ENCODE peak calls at places on chromosome 22, in eight cellular contexts. One of them, this sample, is unnamed.

GRCh38 chr22:39383841-39384625 is 15.5 kb upstream of the TAB1 start:
- DNase-seq in hepatocyte: no peak
- DNase-seq in HCT116: no peak
- DNase-seq in GM23338: no peak
- DNase-seq in GM23248: peak; percentile 43
- DNase-seq in SK-N-SH: no peak
- DNase-seq in OCI-LY7: no peak
- DNase-seq in PC-3: no peak
- DNase-seq in this sample: no peak

GRCh38 chr22:22752556-22753477 is 108.4 kb downstream of the GGTLC2 start:
- DNase-seq in hepatocyte: peak; percentile 50
- DNase-seq in HCT116: no peak
- DNase-seq in GM23338: no peak
- DNase-seq in GM23248: peak; percentile 83
- DNase-seq in SK-N-SH: no peak
- DNase-seq in OCI-LY7: peak; percentile 68
- DNase-seq in PC-3: peak; percentile 4
- DNase-seq in this sample: peak; percentile 45

GRCh38 chr22:35627267-35628041 is 10.3 kb upstream of the MB start:
- DNase-seq in hepatocyte: peak; percentile 92
- DNase-seq in HCT116: peak; percentile 69
- DNase-seq in GM23338: peak; percentile 85
- DNase-seq in GM23248: peak; percentile 89
- DNase-seq in SK-N-SH: peak; percentile 68
- DNase-seq in OCI-LY7: peak; percentile 83
- DNase-seq in PC-3: peak; percentile 79
- DNase-seq in this sample: peak; percentile 77

GRCh38 chr22:24095816-24096215 is 84.7 kb downstream of the CABIN1 start:
- DNase-seq in hepatocyte: no peak
- DNase-seq in HCT116: no peak
- DNase-seq in GM23338: no peak
- DNase-seq in GM23248: no peak
- DNase-seq in SK-N-SH: no peak
- DNase-seq in OCI-LY7: no peak
- DNase-seq in PC-3: no peak
- DNase-seq in this sample: no peak

GRCh38 chr22:22673099-22673498 is 28.7 kb downstream of the GGTLC2 start:
- DNase-seq in hepatocyte: no peak
- DNase-seq in HCT116: no peak
- DNase-seq in GM23338: no peak
- DNase-seq in GM23248: no peak
- DNase-seq in SK-N-SH: no peak
- DNase-seq in OCI-LY7: no peak
- DNase-seq in PC-3: no peak
- DNase-seq in this sample: no peak

GRCh38 chr22:17199131-17199731 is 20.0 kb downstream of the ADA2 start:
- DNase-seq in hepatocyte: peak; percentile 85
- DNase-seq in HCT116: no peak
- DNase-seq in GM23338: peak; percentile 96
- DNase-seq in GM23248: peak; percentile 77
- DNase-seq in SK-N-SH: peak; percentile 77
- DNase-seq in OCI-LY7: no peak
- DNase-seq in PC-3: no peak
- DNase-seq in this sample: no peak

GRCh38 chr22:22881116-22882032 is 6.2 kb upstream of the IGLL5 start:
- DNase-seq in hepatocyte: no peak
- DNase-seq in HCT116: no peak
- DNase-seq in GM23338: no peak
- DNase-seq in GM23248: no peak
- DNase-seq in SK-N-SH: peak; percentile 79
- DNase-seq in OCI-LY7: peak; percentile 66
- DNase-seq in PC-3: no peak
- DNase-seq in this sample: peak; percentile 39

GRCh38 chr22:25327018-25327755 is 107.7 kb downstream of the CRYBB2 start:
- DNase-seq in hepatocyte: no peak
- DNase-seq in HCT116: no peak
- DNase-seq in GM23338: no peak
- DNase-seq in GM23248: no peak
- DNase-seq in SK-N-SH: no peak
- DNase-seq in OCI-LY7: no peak
- DNase-seq in PC-3: no peak
- DNase-seq in this sample: no peak

GRCh38 chr22:44363214-44363979 is 50.6 kb upstream of the SHISAL1 start:
- DNase-seq in hepatocyte: peak; percentile 76
- DNase-seq in HCT116: no peak
- DNase-seq in GM23338: no peak
- DNase-seq in GM23248: peak; percentile 98
- DNase-seq in SK-N-SH: peak; percentile 85
- DNase-seq in OCI-LY7: no peak
- DNase-seq in PC-3: peak; percentile 93
- DNase-seq in this sample: no peak

GRCh38 chr22:41943661-41944209 is 3.2 kb downstream of the CENPM start:
- DNase-seq in hepatocyte: no peak
- DNase-seq in HCT116: no peak
- DNase-seq in GM23338: peak; percentile 61
- DNase-seq in GM23248: peak; percentile 69
- DNase-seq in SK-N-SH: no peak
- DNase-seq in OCI-LY7: no peak
- DNase-seq in PC-3: peak; percentile 21
- DNase-seq in this sample: no peak

GRCh38 chr22:29044657-29045176 is 16.9 kb downstream of the C22orf31 start:
- DNase-seq in hepatocyte: peak; percentile 28
- DNase-seq in HCT116: no peak
- DNase-seq in GM23338: no peak
- DNase-seq in GM23248: peak; percentile 91
- DNase-seq in SK-N-SH: no peak
- DNase-seq in OCI-LY7: no peak
- DNase-seq in PC-3: no peak
- DNase-seq in this sample: no peak

GRCh38 chr22:36356708-36357694 is 30.8 kb downstream of the MYH9 start:
- DNase-seq in hepatocyte: no peak
- DNase-seq in HCT116: no peak
- DNase-seq in GM23338: no peak
- DNase-seq in GM23248: no peak
- DNase-seq in SK-N-SH: no peak
- DNase-seq in OCI-LY7: no peak
- DNase-seq in PC-3: peak; percentile 56
- DNase-seq in this sample: no peak

GRCh38 chr22:26952654-26953379 is 295.4 kb downstream of the MIAT start:
- DNase-seq in hepatocyte: no peak
- DNase-seq in HCT116: no peak
- DNase-seq in GM23338: peak; percentile 55
- DNase-seq in GM23248: no peak
- DNase-seq in SK-N-SH: peak; percentile 72
- DNase-seq in OCI-LY7: no peak
- DNase-seq in PC-3: no peak
- DNase-seq in this sample: no peak

GRCh38 chr22:48498526-48499331 is 1328.9 kb downstream of the BRD1 start:
- DNase-seq in hepatocyte: no peak
- DNase-seq in HCT116: no peak
- DNase-seq in GM23338: no peak
- DNase-seq in GM23248: no peak
- DNase-seq in SK-N-SH: no peak
- DNase-seq in OCI-LY7: no peak
- DNase-seq in PC-3: no peak
- DNase-seq in this sample: no peak

DNA sequence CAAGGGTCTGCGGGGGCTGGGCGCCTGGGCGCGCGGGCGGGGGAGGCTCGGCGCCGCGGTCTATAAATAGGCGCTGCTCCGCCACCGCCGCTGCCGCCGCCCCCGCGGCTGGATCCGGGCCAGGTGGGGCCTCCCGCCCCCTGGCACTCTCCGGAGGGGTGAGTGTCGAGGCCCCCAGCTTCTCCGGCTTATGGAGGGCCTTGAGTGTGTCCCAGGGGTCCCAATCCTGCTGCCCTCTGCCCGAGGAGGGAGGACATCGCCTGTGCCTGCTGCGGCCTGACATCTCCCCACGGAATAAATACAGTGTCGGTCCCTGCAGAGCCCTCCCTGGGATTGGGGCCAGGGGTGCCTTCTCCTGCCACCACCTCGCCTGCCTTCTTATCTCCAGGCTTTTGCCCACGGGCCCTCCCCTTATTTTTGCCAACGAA is 4.3 kb upstream of the GP1BB start:
- DNase-seq in hepatocyte: no peak
- DNase-seq in HCT116: no peak
- DNase-seq in GM23338: no peak
- DNase-seq in GM23248: no peak
- DNase-seq in SK-N-SH: no peak
- DNase-seq in OCI-LY7: no peak
- DNase-seq in PC-3: no peak
- DNase-seq in this sample: no peak
- H3K27ac ChIP-seq in hepatocyte: no peak overlapping the region
- H3K27ac ChIP-seq in HCT116: no peak overlapping the region
- H3K27ac ChIP-seq in GM23338: no peak overlapping the region
- H3K27ac ChIP-seq in GM23248: no peak overlapping the region
- H3K27ac ChIP-seq in SK-N-SH: no peak overlapping the region
- H3K27ac ChIP-seq in OCI-LY7: no peak overlapping the region
- H3K27ac ChIP-seq in PC-3: no peak overlapping the region
- H3K27ac ChIP-seq in this sample: no peak overlapping the region

GRCh38 chr22:49827307-49827852 is 293 bp downstream of the BRD1 start:
- DNase-seq in hepatocyte: peak; percentile 52
- DNase-seq in HCT116: no peak
- DNase-seq in GM23338: no peak
- DNase-seq in GM23248: peak; percentile 69
- DNase-seq in SK-N-SH: peak; percentile 77
- DNase-seq in OCI-LY7: no peak
- DNase-seq in PC-3: no peak
- DNase-seq in this sample: peak; percentile 11
- TF ChIP-seq EZH2phosphoT487 in hepatocyte: no peak
- TF ChIP-seq EZH2phosphoT487 in HCT116: no peak
- TF ChIP-seq EZH2phosphoT487 in GM23338: no peak
- TF ChIP-seq EZH2phosphoT487 in GM23248: no peak
- TF ChIP-seq EZH2phosphoT487 in SK-N-SH: no peak
- TF ChIP-seq EZH2phosphoT487 in OCI-LY7: no peak
- TF ChIP-seq EZH2phosphoT487 in PC-3: no peak
- TF ChIP-seq EZH2phosphoT487 in this sample: no peak

GRCh38 chr22:46620588-46621242 is 529 bp downstream of the GRAMD4 start:
- DNase-seq in hepatocyte: no peak
- DNase-seq in HCT116: no peak
- DNase-seq in GM23338: peak; percentile 0
- DNase-seq in GM23248: no peak
- DNase-seq in SK-N-SH: no peak
- DNase-seq in OCI-LY7: no peak
- DNase-seq in PC-3: no peak
- DNase-seq in this sample: no peak

GRCh38 chr22:46619240-46619829 is 851 bp upstream of the GRAMD4 start:
- DNase-seq in hepatocyte: no peak
- DNase-seq in HCT116: no peak
- DNase-seq in GM23338: no peak
- DNase-seq in GM23248: no peak
- DNase-seq in SK-N-SH: no peak
- DNase-seq in OCI-LY7: no peak
- DNase-seq in PC-3: no peak
- DNase-seq in this sample: no peak

GRCh38 chr22:46618104-46618647 is 2.0 kb upstream of the GRAMD4 start:
- DNase-seq in hepatocyte: no peak
- DNase-seq in HCT116: no peak
- DNase-seq in GM23338: no peak
- DNase-seq in GM23248: no peak
- DNase-seq in SK-N-SH: no peak
- DNase-seq in OCI-LY7: no peak
- DNase-seq in PC-3: no peak
- DNase-seq in this sample: no peak

GRCh38 chr22:46618667-46619066 is 1.5 kb upstream of the GRAMD4 start:
- DNase-seq in hepatocyte: no peak
- DNase-seq in HCT116: no peak
- DNase-seq in GM23338: no peak
- DNase-seq in GM23248: no peak
- DNase-seq in SK-N-SH: no peak
- DNase-seq in OCI-LY7: no peak
- DNase-seq in PC-3: no peak
- DNase-seq in this sample: no peak

DNA sequence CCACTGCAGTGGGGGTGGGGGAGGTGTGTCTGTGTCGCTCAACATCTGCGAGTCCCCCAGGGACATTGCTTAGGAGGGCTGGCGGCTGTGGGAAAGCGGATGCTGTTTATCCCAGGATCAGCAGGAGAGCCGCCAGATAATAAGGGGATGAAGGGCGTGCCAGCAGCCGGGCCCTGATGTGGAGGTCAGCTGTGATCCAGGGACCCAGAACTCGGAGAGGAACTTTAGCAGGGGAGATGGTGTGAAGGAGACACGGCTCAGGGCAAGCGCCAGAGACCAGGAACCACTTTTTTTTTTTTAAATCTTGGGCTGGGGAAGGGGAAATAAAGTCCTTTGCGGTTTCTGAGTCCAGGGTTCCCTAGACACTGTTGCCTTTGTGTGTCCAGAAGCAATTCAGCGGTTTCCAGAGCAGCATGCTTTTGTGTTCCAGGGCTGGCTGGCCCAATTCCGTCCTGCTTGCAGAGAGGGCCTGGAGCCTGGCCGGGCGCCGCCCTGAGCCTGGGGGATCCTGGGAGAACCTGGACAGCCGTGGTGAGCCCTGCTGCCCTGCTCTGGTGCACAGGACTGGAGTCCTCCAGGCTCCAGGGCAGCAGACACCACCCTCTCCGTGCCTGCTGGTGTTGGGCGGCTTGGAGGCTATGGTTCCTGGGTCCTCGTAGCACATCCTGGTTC is at the start of gene GRAMD4:
- DNase-seq in hepatocyte: no peak
- DNase-seq in HCT116: no peak
- DNase-seq in GM23338: no peak
- DNase-seq in GM23248: peak; percentile 11
- DNase-seq in SK-N-SH: peak; percentile 95
- DNase-seq in OCI-LY7: no peak
- DNase-seq in PC-3: no peak
- DNase-seq in this sample: no peak
- H3K27ac ChIP-seq in hepatocyte: no peak within 1 kb of the TSS
- H3K27ac ChIP-seq in HCT116: no peak within 1 kb of the TSS
- H3K27ac ChIP-seq in GM23338: no peak within 1 kb of the TSS
- H3K27ac ChIP-seq in GM23248: no peak within 1 kb of the TSS
- H3K27ac ChIP-seq in SK-N-SH: peak within 1 kb of the TSS; percentile 96
- H3K27ac ChIP-seq in OCI-LY7: no peak within 1 kb of the TSS
- H3K27ac ChIP-seq in PC-3: no peak within 1 kb of the TSS
- H3K27ac ChIP-seq in this sample: no peak within 1 kb of the TSS

GRCh38 chr22:43110444-43110926 is at the start of gene BIK:
- DNase-seq in hepatocyte: peak; percentile 68
- DNase-seq in HCT116: no peak
- DNase-seq in GM23338: peak; percentile 92
- DNase-seq in GM23248: peak; percentile 44
- DNase-seq in SK-N-SH: peak; percentile 74
- DNase-seq in OCI-LY7: peak; percentile 94
- DNase-seq in PC-3: peak; percentile 44
- DNase-seq in this sample: peak; percentile 61

GRCh38 chr22:43113516-43114251 is 3.1 kb downstream of the BIK start:
- DNase-seq in hepatocyte: no peak
- DNase-seq in HCT116: no peak
- DNase-seq in GM23338: no peak
- DNase-seq in GM23248: no peak
- DNase-seq in SK-N-SH: no peak
- DNase-seq in OCI-LY7: peak; percentile 60
- DNase-seq in PC-3: peak; percentile 51
- DNase-seq in this sample: no peak

GRCh38 chr22:43109921-43110443 is 568 bp upstream of the BIK start:
- DNase-seq in hepatocyte: no peak
- DNase-seq in HCT116: no peak
- DNase-seq in GM23338: peak; percentile 55
- DNase-seq in GM23248: peak; percentile 20
- DNase-seq in SK-N-SH: no peak
- DNase-seq in OCI-LY7: no peak
- DNase-seq in PC-3: no peak
- DNase-seq in this sample: no peak

GRCh38 chr22:43109511-43109910 is 1.0 kb upstream of the BIK start:
- DNase-seq in hepatocyte: no peak
- DNase-seq in HCT116: no peak
- DNase-seq in GM23338: peak; percentile 58
- DNase-seq in GM23248: no peak
- DNase-seq in SK-N-SH: no peak
- DNase-seq in OCI-LY7: no peak
- DNase-seq in PC-3: no peak
- DNase-seq in this sample: no peak

GRCh38 chr22:43110927-43111623 is 525 bp downstream of the BIK start:
- DNase-seq in hepatocyte: peak; percentile 69
- DNase-seq in HCT116: no peak
- DNase-seq in GM23338: peak; percentile 64
- DNase-seq in GM23248: peak; percentile 11
- DNase-seq in SK-N-SH: peak; percentile 46
- DNase-seq in OCI-LY7: peak; percentile 89
- DNase-seq in PC-3: peak; percentile 35
- DNase-seq in this sample: peak; percentile 34
- TF ChIP-seq EZH2phosphoT487 in hepatocyte: no peak
- TF ChIP-seq EZH2phosphoT487 in HCT116: no peak
- TF ChIP-seq EZH2phosphoT487 in GM23338: no peak
- TF ChIP-seq EZH2phosphoT487 in GM23248: no peak
- TF ChIP-seq EZH2phosphoT487 in SK-N-SH: no peak
- TF ChIP-seq EZH2phosphoT487 in OCI-LY7: no peak
- TF ChIP-seq EZH2phosphoT487 in PC-3: no peak
- TF ChIP-seq EZH2phosphoT487 in this sample: no peak

This sample was measured in MM.1S.